ENCODE peak calls at places on chromosomes 16 and 17, in eight cellular contexts. B is fibroblast of lung; V is neural progenitor cell; O is tibial artery; A is endothelial cell of umbilical vein; I is CD8-positive, alpha-beta T cell; J is effector memory CD4-positive, alpha-beta T cell; Z is pancreas. K is an unnamed sample.

GRCh38 chr16:78199325-78200022 is 100.0 kb downstream of the WWOX start:
- DNase-seq in B (no peak), V (no peak), O (no peak), A (no peak), I (no peak), J (no peak), Z (no peak), K (no peak)

GRCh38 chr17:60170835-60171752 is 21.3 kb downstream of the CA4 start:
- DNase-seq in B (no peak), V (no peak), O (no peak), A (peak; percentile 71), I (no peak), J (no peak), Z (no peak), K (no peak)

GRCh38 chr17:59618894-59619312 is 792 bp upstream of the CLTC start:
- DNase-seq in B (no peak), V (peak; percentile 95), O (peak; percentile 93), A (no peak), I (no peak), J (no peak), Z (no peak), K (no peak)

GRCh38 chr17:5584971-5585794 is 874 bp upstream of the NLRP1 start:
- DNase-seq in B (peak; percentile 74), V (no peak), O (no peak), A (no peak), I (no peak), J (no peak), Z (no peak), K (peak; percentile 41)

GRCh38 chr16:80683646-80684045 is 120.8 kb downstream of the CDYL2 start:
- DNase-seq in B (no peak), V (no peak), O (no peak), A (no peak), I (no peak), J (no peak), Z (no peak), K (no peak)

GRCh38 chr16:29900102-29900887 is at the start of gene ASPHD1:
- DNase-seq in B (peak; percentile 67), V (peak; percentile 92), O (no peak), A (peak; percentile 49), I (no peak), J (peak; percentile 48), Z (peak; percentile 81), K (peak; percentile 84)

GRCh38 chr16:785563-786535 is 2.3 kb downstream of the RPUSD1 start:
- DNase-seq in B (peak; percentile 41), V (peak; percentile 89), O (peak; percentile 38), A (peak; percentile 26), I (peak; percentile 77), J (peak; percentile 57), Z (peak; percentile 52), K (no peak)

GRCh38 chr16:4666537-4667202 is 26.7 kb upstream of the NUDT16L1 start:
- DNase-seq in B (no peak), V (no peak), O (no peak), A (no peak), I (no peak), J (no peak), Z (no peak), K (no peak)

GRCh38 chr17:77420804-77421634 is 280.2 kb downstream of the SEC14L1 start:
- DNase-seq in B (peak; percentile 88), V (peak; percentile 63), O (no peak), A (peak; percentile 42), I (peak; percentile 69), J (peak; percentile 58), Z (no peak), K (peak; percentile 79)

GRCh38 chr16:9112844-9113186 is 21.4 kb downstream of the HAPSTR1 start:
- DNase-seq in B (no peak), V (no peak), O (no peak), A (no peak), I (no peak), J (no peak), Z (no peak), K (no peak)
- H3K4me1 ChIP-seq in B (peaks cover 15% of the 10 kb centered on the region), V (peaks cover 30% of the 10 kb centered on the region), O (peaks cover 84% of the 10 kb centered on the region), A (peaks cover 55% of the 10 kb centered on the region), I (peaks cover 72% of the 10 kb centered on the region), J (peaks cover 49% of the 10 kb centered on the region), Z (peaks cover 56% of the 10 kb centered on the region), K (peaks cover 73% of the 10 kb centered on the region)

DNA sequence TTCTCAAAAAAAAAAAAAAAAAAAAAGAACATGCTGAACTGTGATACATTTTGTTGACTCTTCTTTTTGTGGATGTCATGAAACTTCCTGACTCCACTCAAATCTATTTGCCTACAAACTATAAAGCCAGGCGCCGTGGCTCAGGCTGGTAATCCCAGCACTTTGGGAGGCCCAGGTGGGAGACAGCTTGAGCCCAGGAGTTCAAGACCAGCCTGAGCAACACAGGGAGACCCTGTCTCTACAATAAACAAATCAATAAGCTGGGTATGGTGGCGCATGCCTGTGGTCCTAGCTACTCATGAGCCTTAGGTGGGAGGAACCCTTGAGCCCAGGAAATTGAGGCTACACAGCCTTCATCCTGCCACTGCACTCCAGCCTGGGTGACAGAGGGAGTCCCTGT is 1.5 kb upstream of the NT5C start:
- DNase-seq in B (no peak), V (no peak), O (no peak), A (no peak), I (no peak), J (no peak), Z (no peak), K (no peak)
- H3K4me1 ChIP-seq in B (no peaks in the 10 kb centered on the region), V (peaks cover 7% of the 10 kb centered on the region), O (peaks cover 10% of the 10 kb centered on the region), A (peaks cover 11% of the 10 kb centered on the region), I (peaks cover 8% of the 10 kb centered on the region), J (peaks cover 11% of the 10 kb centered on the region), Z (no peaks in the 10 kb centered on the region), K (peaks cover 22% of the 10 kb centered on the region)

GRCh38 chr16:88784856-88785105 is 239 bp downstream of the PIEZO1 start:
- DNase-seq in B (no peak), V (no peak), O (no peak), A (no peak), I (no peak), J (no peak), Z (no peak), K (no peak)

GRCh38 chr16:88784074-88784855 is 755 bp downstream of the PIEZO1 start:
- DNase-seq in B (peak; percentile 85), V (peak; percentile 86), O (peak; percentile 82), A (peak; percentile 65), I (peak; percentile 51), J (no peak), Z (peak; percentile 52), K (peak; percentile 83)

GRCh38 chr16:88785106-88785924 is at the start of gene PIEZO1:
- DNase-seq in B (peak; percentile 64), V (peak; percentile 70), O (peak; percentile 57), A (peak; percentile 53), I (peak; percentile 84), J (peak; percentile 72), Z (peak; percentile 58), K (peak; percentile 76)

GRCh38 chr16:88782454-88783390 is 2.3 kb downstream of the PIEZO1 start:
- DNase-seq in B (peak; percentile 75), V (no peak), O (no peak), A (peak; percentile 47), I (peak; percentile 57), J (peak; percentile 48), Z (no peak), K (peak; percentile 65)

GRCh38 chr16:88783391-88784073 is 1.5 kb downstream of the PIEZO1 start:
- DNase-seq in B (peak; percentile 47), V (no peak), O (peak; percentile 80), A (peak; percentile 83), I (no peak), J (no peak), Z (no peak), K (no peak)
- H3K4me1 ChIP-seq in B (peaks cover 36% of the 10 kb centered on the region), V (peaks cover 2% of the 10 kb centered on the region), O (peaks cover 60% of the 10 kb centered on the region), A (peaks cover 28% of the 10 kb centered on the region), I (peaks cover 55% of the 10 kb centered on the region), J (peaks cover 58% of the 10 kb centered on the region), Z (no peaks in the 10 kb centered on the region), K (peaks cover 54% of the 10 kb centered on the region)

GRCh38 chr17:75683467-75684041 is 16.4 kb downstream of the SAP30BP start:
- DNase-seq in B (peak; percentile 23), V (no peak), O (no peak), A (no peak), I (no peak), J (no peak), Z (no peak), K (peak; percentile 66)
- H3K4me1 ChIP-seq in B (peaks cover 8% of the 10 kb centered on the region), V (peaks cover 13% of the 10 kb centered on the region), O (peaks cover 39% of the 10 kb centered on the region), A (peaks cover 70% of the 10 kb centered on the region), I (peaks cover 11% of the 10 kb centered on the region), J (peaks cover 3% of the 10 kb centered on the region), Z (no peaks in the 10 kb centered on the region), K (peaks cover 53% of the 10 kb centered on the region)

GRCh38 chr16:68363847-68364600 is 53.2 kb downstream of the PRMT7 start:
- DNase-seq in B (peak; percentile 16), V (no peak), O (no peak), A (no peak), I (no peak), J (no peak), Z (no peak), K (no peak)
- H3K4me1 ChIP-seq in B (no peaks in the 10 kb centered on the region), V (peaks cover 28% of the 10 kb centered on the region), O (no peaks in the 10 kb centered on the region), A (no peaks in the 10 kb centered on the region), I (peaks cover 23% of the 10 kb centered on the region), J (peaks cover 13% of the 10 kb centered on the region), Z (no peaks in the 10 kb centered on the region), K (no peaks in the 10 kb centered on the region)

GRCh38 chr17:79160980-79161621 is 86.5 kb downstream of the ENGASE start:
- DNase-seq in B (no peak), V (no peak), O (no peak), A (peak; percentile 30), I (no peak), J (no peak), Z (no peak), K (no peak)
- H3K4me1 ChIP-seq in B (no peaks in the 10 kb centered on the region), V (peaks cover 10% of the 10 kb centered on the region), O (no peaks in the 10 kb centered on the region), A (peaks cover 6% of the 10 kb centered on the region), I (no peaks in the 10 kb centered on the region), J (no peaks in the 10 kb centered on the region), Z (no peaks in the 10 kb centered on the region), K (no peaks in the 10 kb centered on the region)

GRCh38 chr17:70190959-70191805 is 21.9 kb downstream of the KCNJ2 start:
- DNase-seq in B (no peak), V (no peak), O (no peak), A (no peak), I (no peak), J (no peak), Z (peak; percentile 50), K (no peak)
- H3K4me1 ChIP-seq in B (no peaks in the 10 kb centered on the region), V (peaks cover 11% of the 10 kb centered on the region), O (no peaks in the 10 kb centered on the region), A (no peaks in the 10 kb centered on the region), I (no peaks in the 10 kb centered on the region), J (no peaks in the 10 kb centered on the region), Z (no peaks in the 10 kb centered on the region), K (no peaks in the 10 kb centered on the region)

GRCh38 chr16:66220766-66221165 is 145.7 kb upstream of the CDH5 start:
- DNase-seq in B (no peak), V (no peak), O (no peak), A (no peak), I (no peak), J (no peak), Z (no peak), K (no peak)
- H3K4me1 ChIP-seq in B (no peaks in the 10 kb centered on the region), V (peaks cover 7% of the 10 kb centered on the region), O (no peaks in the 10 kb centered on the region), A (no peaks in the 10 kb centered on the region), I (no peaks in the 10 kb centered on the region), J (no peaks in the 10 kb centered on the region), Z (no peaks in the 10 kb centered on the region), K (no peaks in the 10 kb centered on the region)

DNA sequence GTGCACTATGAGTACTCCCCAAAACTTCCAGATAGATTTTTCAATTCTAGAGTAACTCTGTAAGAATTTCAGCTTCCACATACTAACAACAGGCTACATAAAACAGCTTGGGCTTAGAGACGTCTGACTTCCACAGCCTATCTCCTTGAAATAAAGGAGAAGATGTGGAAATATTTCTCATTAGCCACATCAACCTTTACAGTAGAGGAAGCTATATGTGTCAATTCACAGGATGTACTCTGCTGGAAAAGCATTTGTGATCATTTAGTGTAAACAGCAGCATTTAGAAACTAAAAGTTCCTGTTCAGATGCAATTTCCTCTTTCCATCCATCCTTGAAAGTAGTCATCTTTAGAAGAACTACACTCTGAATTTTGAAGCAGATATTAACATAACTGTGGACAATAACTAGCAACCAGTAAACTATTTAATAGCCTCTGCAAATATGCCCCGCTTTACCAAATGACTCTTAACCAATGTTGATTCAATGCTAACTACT is 46.2 kb downstream of the XPO6 start:
- DNase-seq in B (no peak), V (no peak), O (no peak), A (no peak), I (no peak), J (no peak), Z (no peak), K (no peak)
- H3K4me1 ChIP-seq in B (peaks cover 2% of the 10 kb centered on the region), V (no peaks in the 10 kb centered on the region), O (no peaks in the 10 kb centered on the region), A (no peaks in the 10 kb centered on the region), I (peaks cover 86% of the 10 kb centered on the region), J (peaks cover 24% of the 10 kb centered on the region), Z (no peaks in the 10 kb centered on the region), K (peaks cover 15% of the 10 kb centered on the region)